ENCODE peak calls at places on chromosome 18, in eight cellular contexts. E is globus pallidus, Q is HT1080, Z is HL-60, Y is K562, L is spleen, S is fibroblast of gingiva, T is HEK293T. N is an unnamed sample.
A peak's percentile ranks its signal among the peaks of the same experiment; 100 is the strongest.

GRCh38 chr18:54812885-54813284 is 15.4 kb upstream of the RAB27B start:
- DNase-seq in E (no peak), Q (no peak), Z (no peak), Y (no peak), L (no peak), S (no peak), T (no peak), N (no peak)

GRCh38 chr18:24736686-24737085 is 276.2 kb downstream of the HRH4 start:
- DNase-seq in E (no peak), Q (no peak), Z (no peak), Y (no peak), L (no peak), S (no peak), T (no peak), N (no peak)

GRCh38 chr18:57659463-57660102 is 37.9 kb upstream of the NARS1 start:
- DNase-seq in E (no peak), Q (no peak), Z (no peak), Y (peak; percentile 82), L (no peak), S (no peak), T (no peak), N (no peak)

GRCh38 chr18:76819411-76820136 is 2.8 kb upstream of the ZNF236 start:
- DNase-seq in E (no peak), Q (no peak), Z (no peak), Y (no peak), L (no peak), S (no peak), T (no peak), N (no peak)

GRCh38 chr18:55833543-55833942 is 245.6 kb upstream of the TCF4 start:
- DNase-seq in E (no peak), Q (peak; percentile 99), Z (no peak), Y (no peak), L (no peak), S (peak; percentile 98), T (no peak), N (no peak)

GRCh38 chr18:74171910-74172606 is 23.7 kb downstream of the TIMM21 start:
- DNase-seq in E (no peak), Q (no peak), Z (no peak), Y (no peak), L (no peak), S (no peak), T (no peak), N (no peak)

GRCh38 chr18:8402237-8402636 is 207.0 kb upstream of the RAB12 start:
- DNase-seq in E (no peak), Q (no peak), Z (no peak), Y (no peak), L (no peak), S (no peak), T (no peak), N (no peak)

GRCh38 chr18:48672671-48673340 is 134.0 kb downstream of the CTIF start:
- DNase-seq in E (no peak), Q (no peak), Z (no peak), Y (no peak), L (no peak), S (no peak), T (no peak), N (no peak)

GRCh38 chr18:32906506-32907214 is 133.8 kb upstream of the KLHL14 start:
- DNase-seq in E (no peak), Q (peak; percentile 4), Z (no peak), Y (no peak), L (no peak), S (no peak), T (no peak), N (no peak)

GRCh38 chr18:32707153-32707552 is 65.7 kb downstream of the KLHL14 start:
- DNase-seq in E (no peak), Q (no peak), Z (no peak), Y (no peak), L (no peak), S (no peak), T (no peak), N (no peak)

GRCh38 chr18:78242307-78242643 is 737.3 kb upstream of the SALL3 start:
- DNase-seq in E (no peak), Q (no peak), Z (peak; percentile 4), Y (no peak), L (no peak), S (no peak), T (no peak), N (no peak)

GRCh38 chr18:56921888-56922480 is 224.9 kb upstream of the BOD1L2 start:
- DNase-seq in E (no peak), Q (no peak), Z (no peak), Y (no peak), L (no peak), S (no peak), T (no peak), N (no peak)

GRCh38 chr18:14086459-14087231 is 45.6 kb downstream of the ZNF519 start:
- DNase-seq in E (peak; percentile 50), Q (peak; percentile 1), Z (no peak), Y (peak; percentile 32), L (no peak), S (peak; percentile 45), T (peak; percentile 39), N (no peak)

GRCh38 chr18:77073336-77074093 is 59.1 kb downstream of the MBP start:
- DNase-seq in E (no peak), Q (no peak), Z (no peak), Y (no peak), L (no peak), S (no peak), T (no peak), N (no peak)

GRCh38 chr18:48799724-48800315 is 150.9 kb downstream of the SMAD7 start:
- DNase-seq in E (no peak), Q (no peak), Z (no peak), Y (no peak), L (peak; percentile 48), S (no peak), T (no peak), N (no peak)

GRCh38 chr18:59033361-59033760 is 106.3 kb upstream of the SEC11C start:
- DNase-seq in E (no peak), Q (no peak), Z (no peak), Y (no peak), L (no peak), S (no peak), T (no peak), N (no peak)

GRCh38 chr18:7577706-7578105 is 10.6 kb downstream of the PTPRM start:
- DNase-seq in E (no peak), Q (peak; percentile 53), Z (no peak), Y (no peak), L (no peak), S (peak; percentile 47), T (no peak), N (no peak)

GRCh38 chr18:13220326-13220991 is 1.9 kb downstream of the LDLRAD4 start:
- DNase-seq in E (no peak), Q (no peak), Z (no peak), Y (no peak), L (no peak), S (no peak), T (no peak), N (no peak)

GRCh38 chr18:48687694-48688042 is 148.8 kb downstream of the CTIF start:
- DNase-seq in E (no peak), Q (no peak), Z (no peak), Y (no peak), L (no peak), S (no peak), T (no peak), N (no peak)

GRCh38 chr18:10114727-10115463 is 201.1 kb downstream of the VAPA start:
- DNase-seq in E (no peak), Q (no peak), Z (no peak), Y (no peak), L (no peak), S (no peak), T (no peak), N (no peak)

N was measured in stimulated activated CD4-positive, alpha-beta T cell treated with anti-CD3 and anti-CD28 coated beads, Interleukin-15, amount 100 ng/mL, for 1 hour.